ENCODE peak calls at places on chromosomes 4 and X, in four cellular contexts. One of them, this sample, is unnamed.

GRCh38 chr4:26330946-26331345 is 10.1 kb downstream of the RBPJ start:
- DNase-seq in neuronal stem cell: no peak
- DNase-seq in tibial nerve: no peak
- DNase-seq in adrenal gland: no peak
- DNase-seq in this sample: no peak

GRCh38 chrX:13520441-13520840 is 49.0 kb upstream of the EGFL6 start:
- DNase-seq in neuronal stem cell: no peak
- DNase-seq in tibial nerve: no peak
- DNase-seq in adrenal gland: no peak
- DNase-seq in this sample: no peak

GRCh38 chr4:143554728-143555597 is 41.5 kb downstream of the SMARCA5 start:
- DNase-seq in neuronal stem cell: no peak
- DNase-seq in adrenal gland: no peak
- DNase-seq in tibial nerve: no peak
- DNase-seq in this sample: no peak

GRCh38 chr4:159764343-159764952 is 661.6 kb downstream of the RAPGEF2 start:
- DNase-seq in tibial nerve: no peak
- DNase-seq in neuronal stem cell: peak; percentile 69
- DNase-seq in adrenal gland: peak; percentile 17
- DNase-seq in this sample: peak; percentile 69

GRCh38 chr4:74021617-74022016 is 16.9 kb downstream of the CXCL3 start:
- DNase-seq in neuronal stem cell: no peak
- DNase-seq in tibial nerve: no peak
- DNase-seq in adrenal gland: no peak
- DNase-seq in this sample: no peak

GRCh38 chr4:64584981-64585557 is 175.8 kb upstream of the TECRL start:
- DNase-seq in neuronal stem cell: peak; percentile 29
- DNase-seq in tibial nerve: no peak
- DNase-seq in adrenal gland: peak; percentile 43
- DNase-seq in this sample: peak; percentile 67

GRCh38 chrX:50704987-50705386 is 109.0 kb downstream of the SHROOM4 start:
- DNase-seq in neuronal stem cell: no peak
- DNase-seq in adrenal gland: no peak
- DNase-seq in tibial nerve: no peak
- DNase-seq in this sample: no peak

GRCh38 chrX:106415276-106415895 is 196.4 kb upstream of the RADX start:
- DNase-seq in tibial nerve: no peak
- DNase-seq in neuronal stem cell: peak; percentile 14
- DNase-seq in adrenal gland: no peak
- DNase-seq in this sample: peak; percentile 18

GRCh38 chr4:67446811-67447210 is 98.5 kb downstream of the CENPC start:
- DNase-seq in neuronal stem cell: no peak
- DNase-seq in tibial nerve: no peak
- DNase-seq in adrenal gland: no peak
- DNase-seq in this sample: no peak

GRCh38 chrX:44261286-44261685 is 82.2 kb downstream of the EFHC2 start:
- DNase-seq in neuronal stem cell: no peak
- DNase-seq in tibial nerve: no peak
- DNase-seq in adrenal gland: no peak
- DNase-seq in this sample: no peak

GRCh38 chrX:75038925-75039324 is 113.7 kb upstream of the NEXMIF start:
- DNase-seq in neuronal stem cell: no peak
- DNase-seq in adrenal gland: no peak
- DNase-seq in tibial nerve: no peak
- DNase-seq in this sample: peak; percentile 21

GRCh38 chrX:53256446-53257041 is 24.8 kb downstream of the IQSEC2 start:
- DNase-seq in neuronal stem cell: no peak
- DNase-seq in tibial nerve: no peak
- DNase-seq in adrenal gland: no peak
- DNase-seq in this sample: no peak

GRCh38 chrX:86002076-86002896 is 45.1 kb downstream of the CHM start:
- DNase-seq in adrenal gland: no peak
- DNase-seq in neuronal stem cell: peak; percentile 17
- DNase-seq in tibial nerve: no peak
- DNase-seq in this sample: no peak

GRCh38 chrX:154363706-154364439 is 10.6 kb downstream of the FLNA start:
- DNase-seq in neuronal stem cell: no peak
- DNase-seq in adrenal gland: no peak
- DNase-seq in tibial nerve: no peak
- DNase-seq in this sample: no peak

GRCh38 chrX:154367474-154368308 is 6.7 kb downstream of the FLNA start:
- DNase-seq in tibial nerve: no peak
- DNase-seq in neuronal stem cell: no peak
- DNase-seq in adrenal gland: no peak
- DNase-seq in this sample: no peak

GRCh38 chrX:154366666-154367055 is 7.8 kb downstream of the FLNA start:
- DNase-seq in adrenal gland: no peak
- DNase-seq in neuronal stem cell: no peak
- DNase-seq in tibial nerve: no peak
- DNase-seq in this sample: no peak

GRCh38 chrX:154365052-154365600 is 9.3 kb downstream of the FLNA start:
- DNase-seq in adrenal gland: no peak
- DNase-seq in neuronal stem cell: no peak
- DNase-seq in tibial nerve: no peak
- DNase-seq in this sample: no peak

GRCh38 chrX:154365997-154366665 is 8.3 kb downstream of the FLNA start:
- DNase-seq in adrenal gland: no peak
- DNase-seq in neuronal stem cell: no peak
- DNase-seq in tibial nerve: no peak
- DNase-seq in this sample: no peak
- H3K27ac ChIP-seq in adrenal gland: peak overlapping the region; percentile 3
- H3K27ac ChIP-seq in neuronal stem cell: no peak overlapping the region
- H3K27ac ChIP-seq in tibial nerve: peak overlapping the region; percentile 97
- H3K27ac ChIP-seq in this sample: peak overlapping the region; percentile 69

DNA sequence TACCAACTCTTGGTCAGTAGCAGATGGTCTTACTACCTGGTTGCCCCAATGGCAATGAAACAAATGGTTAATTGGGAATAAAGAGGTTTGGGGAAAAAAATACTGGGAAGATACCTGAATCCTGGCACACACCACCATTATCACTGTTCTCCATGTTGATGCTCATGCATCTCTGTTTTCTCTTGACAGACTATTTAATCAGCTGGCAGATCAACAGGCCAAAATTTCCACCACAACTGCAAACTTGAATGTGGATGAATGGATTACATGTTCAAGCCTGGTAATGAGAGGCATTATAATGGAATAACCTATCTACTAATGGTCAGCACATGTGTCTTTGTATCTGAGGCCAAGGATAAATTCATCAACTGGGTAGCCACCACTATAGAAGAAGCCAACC is 45.7 kb downstream of the ZNF721 start:
- DNase-seq in adrenal gland: no peak
- DNase-seq in neuronal stem cell: no peak
- DNase-seq in tibial nerve: no peak
- DNase-seq in this sample: no peak
- H3K9me3 ChIP-seq in adrenal gland: peaks cover 8% of the 10 kb centered on the region
- H3K9me3 ChIP-seq in neuronal stem cell: peaks cover 94% of the 10 kb centered on the region
- H3K9me3 ChIP-seq in tibial nerve: peaks cover 8% of the 10 kb centered on the region
- H3K9me3 ChIP-seq in this sample: peaks cover 11% of the 10 kb centered on the region

GRCh38 chr4:173288296-173288695 is 45.9 kb downstream of the HMGB2 start:
- DNase-seq in tibial nerve: peak; percentile 41
- DNase-seq in neuronal stem cell: peak; percentile 15
- DNase-seq in adrenal gland: peak; percentile 56
- DNase-seq in this sample: peak; percentile 84

GRCh38 chr4:173287486-173287885 is 46.7 kb downstream of the HMGB2 start:
- DNase-seq in adrenal gland: no peak
- DNase-seq in neuronal stem cell: no peak
- DNase-seq in tibial nerve: no peak
- DNase-seq in this sample: no peak

GRCh38 chr4:173284463-173284862 is 49.7 kb downstream of the HMGB2 start:
- DNase-seq in adrenal gland: no peak
- DNase-seq in tibial nerve: no peak
- DNase-seq in neuronal stem cell: no peak
- DNase-seq in this sample: no peak

GRCh38 chr4:173289351-173289725 is 44.8 kb downstream of the HMGB2 start:
- DNase-seq in adrenal gland: no peak
- DNase-seq in tibial nerve: no peak
- DNase-seq in neuronal stem cell: no peak
- DNase-seq in this sample: peak; percentile 5

DNA sequence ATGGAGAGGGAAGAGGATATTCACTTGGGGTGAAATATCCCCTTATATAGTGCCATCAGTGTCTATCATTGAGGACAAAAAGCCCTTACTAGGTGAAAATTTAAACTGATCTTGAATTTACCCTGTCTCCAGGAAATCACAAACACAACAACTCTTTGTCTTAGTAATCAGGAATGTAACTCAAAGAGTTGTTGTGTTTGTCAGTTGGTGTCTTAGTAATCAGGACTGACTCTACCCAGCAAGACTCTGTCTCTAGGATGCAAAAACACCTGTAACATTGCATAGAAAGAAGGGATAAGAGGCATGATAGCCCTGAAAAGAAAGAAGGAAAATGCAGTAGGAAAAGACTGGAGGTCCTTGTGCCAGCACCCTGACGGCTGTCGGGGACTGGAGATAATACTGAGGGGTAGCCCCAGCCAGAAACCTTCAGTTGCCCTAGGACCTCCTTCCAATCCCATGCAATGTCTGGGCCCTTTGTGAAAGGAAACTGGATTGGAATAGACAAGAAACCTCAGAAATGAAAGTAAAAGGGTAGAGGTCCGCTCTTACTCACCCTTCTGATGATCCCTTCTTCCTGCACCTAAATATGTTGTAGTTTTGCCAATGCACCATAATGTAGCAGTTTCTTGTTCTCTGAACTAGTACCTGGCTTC is 45.3 kb downstream of the HMGB2 start:
- DNase-seq in adrenal gland: no peak
- DNase-seq in tibial nerve: no peak
- DNase-seq in neuronal stem cell: no peak
- DNase-seq in this sample: no peak
- H3K4me3 ChIP-seq in adrenal gland: no peak overlapping the region
- H3K4me3 ChIP-seq in tibial nerve: no peak overlapping the region
- H3K4me3 ChIP-seq in neuronal stem cell: no peak overlapping the region
- H3K4me3 ChIP-seq in this sample: no peak overlapping the region

GRCh38 chr4:98673978-98674377 is 15.6 kb upstream of the TSPAN5 start:
- DNase-seq in neuronal stem cell: no peak
- DNase-seq in adrenal gland: no peak
- DNase-seq in tibial nerve: no peak
- DNase-seq in this sample: no peak
- H3K27ac ChIP-seq in neuronal stem cell: no peak overlapping the region
- H3K27ac ChIP-seq in adrenal gland: no peak overlapping the region
- H3K27ac ChIP-seq in tibial nerve: no peak overlapping the region
- H3K27ac ChIP-seq in this sample: no peak overlapping the region

GRCh38 chr4:2909583-2909982 is 53.6 kb downstream of the NOP14 start:
- DNase-seq in tibial nerve: no peak
- DNase-seq in adrenal gland: no peak
- DNase-seq in neuronal stem cell: no peak
- DNase-seq in this sample: no peak
- H3K9me3 ChIP-seq in tibial nerve: no peaks in the 10 kb centered on the region
- H3K9me3 ChIP-seq in adrenal gland: no peaks in the 10 kb centered on the region
- H3K9me3 ChIP-seq in neuronal stem cell: no peaks in the 10 kb centered on the region
- H3K9me3 ChIP-seq in this sample: no peaks in the 10 kb centered on the region

DNA sequence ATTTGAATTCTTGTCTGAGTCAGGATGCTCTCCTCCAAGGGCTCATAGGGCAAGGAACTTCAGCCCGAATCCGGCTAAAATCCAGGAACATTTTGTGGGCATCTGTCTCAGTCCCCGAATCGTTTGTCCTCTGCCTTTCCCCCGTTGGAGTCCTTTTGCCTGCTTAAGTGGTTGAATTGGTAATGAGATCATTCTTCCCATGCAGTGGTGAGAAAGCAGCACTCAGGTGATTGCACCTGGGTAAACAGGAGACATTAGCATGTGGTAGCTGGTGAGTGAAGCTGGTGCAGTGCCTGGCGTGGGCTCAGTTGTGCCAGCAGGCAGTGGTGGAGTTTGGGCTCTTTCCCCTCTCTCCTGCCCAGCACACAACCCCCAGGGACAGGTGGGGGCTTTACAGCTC is 61.9 kb upstream of the MTM1 start:
- DNase-seq in tibial nerve: no peak
- DNase-seq in adrenal gland: no peak
- DNase-seq in neuronal stem cell: no peak
- DNase-seq in this sample: no peak
- H3K4me3 ChIP-seq in tibial nerve: no peak overlapping the region
- H3K4me3 ChIP-seq in adrenal gland: no peak overlapping the region
- H3K4me3 ChIP-seq in neuronal stem cell: no peak overlapping the region
- H3K4me3 ChIP-seq in this sample: no peak overlapping the region

DNA sequence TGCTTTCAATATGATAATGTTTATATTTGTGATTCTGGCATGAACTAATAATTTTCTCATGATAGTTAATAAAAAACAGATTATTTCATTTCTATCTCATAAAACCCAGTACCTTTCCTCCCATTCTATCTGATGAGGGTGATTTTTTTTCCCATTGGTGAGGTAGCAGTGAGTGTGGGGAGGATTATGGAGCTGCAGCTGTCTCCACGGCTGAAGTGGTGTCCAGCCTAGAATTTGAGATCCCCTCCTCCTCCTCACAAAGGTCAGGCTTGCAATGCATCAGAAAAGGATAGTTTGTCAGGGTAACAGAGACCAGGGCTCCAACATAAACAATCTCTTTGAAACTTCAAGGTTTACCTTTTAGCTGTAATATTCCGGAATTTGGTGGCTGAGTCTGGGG is 60.9 kb downstream of the C4orf51 start:
- DNase-seq in tibial nerve: no peak
- DNase-seq in adrenal gland: no peak
- DNase-seq in neuronal stem cell: no peak
- DNase-seq in this sample: no peak
- H3K27ac ChIP-seq in tibial nerve: no peak overlapping the region
- H3K27ac ChIP-seq in adrenal gland: no peak overlapping the region
- H3K27ac ChIP-seq in neuronal stem cell: no peak overlapping the region
- H3K27ac ChIP-seq in this sample: no peak overlapping the region

GRCh38 chr4:85637778-85638177 is 162.8 kb downstream of the ARHGAP24 start:
- DNase-seq in tibial nerve: no peak
- DNase-seq in adrenal gland: no peak
- DNase-seq in neuronal stem cell: no peak
- DNase-seq in this sample: peak; percentile 7
- H3K9me3 ChIP-seq in tibial nerve: no peaks in the 10 kb centered on the region
- H3K9me3 ChIP-seq in adrenal gland: no peaks in the 10 kb centered on the region
- H3K9me3 ChIP-seq in neuronal stem cell: no peaks in the 10 kb centered on the region
- H3K9me3 ChIP-seq in this sample: no peaks in the 10 kb centered on the region

DNA sequence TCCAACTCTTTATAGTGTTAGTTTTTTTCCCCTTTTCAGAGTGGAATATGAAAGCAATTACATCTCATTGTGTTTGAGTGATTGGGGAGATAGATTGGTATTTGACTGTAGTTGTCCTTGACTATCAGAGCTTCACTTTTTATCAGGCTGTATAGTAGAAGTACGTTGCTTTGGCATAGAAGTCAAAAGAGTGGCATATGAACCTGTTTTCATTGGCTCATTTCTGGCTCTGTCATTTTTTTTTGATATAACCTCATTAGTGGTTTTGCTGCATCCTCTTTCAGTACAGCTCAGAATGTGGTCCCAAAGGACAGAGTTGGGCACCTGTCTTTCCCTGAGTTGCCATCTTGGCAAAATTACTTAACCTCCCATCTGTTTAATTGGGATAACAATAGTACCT is 1.4 kb downstream of the TMA16 start:
- DNase-seq in adrenal gland: no peak
- DNase-seq in neuronal stem cell: no peak
- DNase-seq in tibial nerve: no peak
- DNase-seq in this sample: no peak
- H3K4me3 ChIP-seq in adrenal gland: no peak overlapping the region
- H3K4me3 ChIP-seq in neuronal stem cell: no peak overlapping the region
- H3K4me3 ChIP-seq in tibial nerve: no peak overlapping the region
- H3K4me3 ChIP-seq in this sample: peak overlapping the region; percentile 73